ENCODE peak calls at places on chromosomes 1 and 21, in four cellular contexts. L is CD4-positive, alpha-beta memory T cell; D is lower lobe of right lung; B is heart right ventricle. E is an unnamed sample.

GRCh38 chr1:204089044-204089751 is 16.3 kb downstream of the SOX13 start:
- DNase-seq in D (no peak), L (no peak), B (no peak), E (no peak)

GRCh38 chr1:215566556-215567490 is at the start of gene KCTD3:
- DNase-seq in B (peak), L (peak), D (peak), E (no peak)

GRCh38 chr1:105138445-105138821 is 1388.7 kb downstream of the AMY1C start:
- DNase-seq in D (no peak), B (peak), L (no peak), E (no peak)

GRCh38 chr1:245059806-245060424 is 94.9 kb upstream of the KIF26B start:
- DNase-seq in L (no peak), D (no peak), B (no peak), E (no peak)

GRCh38 chr1:43858324-43858723 is 75.3 kb upstream of the ARTN start:
- DNase-seq in D (peak), B (peak), L (no peak), E (no peak)

GRCh38 chr1:67376381-67376780 is 53.8 kb downstream of the SERBP1 start:
- DNase-seq in L (no peak), D (no peak), B (no peak), E (no peak)

GRCh38 chr1:59367269-59368006 is 70.5 kb downstream of the FGGY start:
- DNase-seq in L (no peak), D (peak), B (peak), E (no peak)

GRCh38 chr1:36369061-36369470 is 16.7 kb downstream of the STK40 start:
- DNase-seq in L (peak), B (peak), D (peak), E (no peak)

GRCh38 chr1:117959364-117959763 is 29.8 kb downstream of the WDR3 start:
- DNase-seq in B (no peak), L (no peak), D (no peak), E (no peak)

GRCh38 chr1:201925961-201926585 is 20.3 kb downstream of the LMOD1 start:
- DNase-seq in L (no peak), B (no peak), D (no peak), E (no peak)

GRCh38 chr21:41396452-41397107 is 29.5 kb upstream of the MX1 start:
- DNase-seq in L (no peak), B (no peak), D (peak), E (no peak)

GRCh38 chr1:93588206-93588605 is 93.4 kb downstream of the BCAR3 start:
- DNase-seq in B (no peak), L (no peak), D (no peak), E (no peak)

GRCh38 chr1:161973924-161974845 is 49.5 kb downstream of the OLFML2B start:
- DNase-seq in B (peak), L (no peak), D (no peak), E (no peak)

GRCh38 chr1:45954401-45954847 is 151.0 kb downstream of the MAST2 start:
- DNase-seq in D (no peak), L (no peak), B (no peak), E (no peak)

GRCh38 chr1:212034516-212035122 is 738 bp downstream of the INTS7 start:
- DNase-seq in L (no peak), B (no peak), D (no peak), E (no peak)

GRCh38 chr1:208265127-208265469 is 20.9 kb upstream of the PLXNA2 start:
- DNase-seq in D (no peak), L (no peak), B (no peak), E (no peak)

GRCh38 chr1:221715321-221716169 is 26.3 kb downstream of the DUSP10 start:
- DNase-seq in D (no peak), B (no peak), L (no peak), E (no peak)

GRCh38 chr1:218380125-218380977 is 35.2 kb downstream of the TGFB2 start:
- DNase-seq in D (peak), B (no peak), L (no peak), E (no peak)

DNA sequence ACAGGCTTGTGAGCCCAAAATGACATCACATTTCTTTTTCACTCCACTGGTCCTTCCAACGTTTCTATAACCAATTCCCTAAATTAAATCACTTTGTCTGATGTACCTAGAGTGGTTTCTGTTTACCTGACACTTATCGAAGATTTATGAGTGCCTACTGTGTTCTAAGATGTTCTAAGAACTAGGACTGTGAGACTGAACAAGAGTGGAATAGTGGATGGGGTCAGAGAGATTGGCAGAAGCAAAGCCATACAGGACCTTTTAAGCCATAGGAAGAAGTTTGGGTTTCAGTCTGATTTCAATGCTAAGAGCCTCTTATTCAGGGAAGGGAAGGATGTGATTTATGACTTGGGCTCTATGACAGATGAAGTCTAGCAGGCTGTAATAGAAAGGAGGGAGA is 72.3 kb upstream of the LAPTM5 start:
- DNase-seq in D (no peak), B (no peak), L (no peak), E (no peak)
- H3K4me3 ChIP-seq in D (no peak), B (no peak), L (no peak), E (no peak)

GRCh38 chr21:32682696-32683474 is 44.9 kb downstream of the SYNJ1 start:
- DNase-seq in L (no peak), B (no peak), D (no peak), E (no peak)
- H3K4me3 ChIP-seq in L (no peak), B (no peak), D (no peak), E (no peak)

DNA sequence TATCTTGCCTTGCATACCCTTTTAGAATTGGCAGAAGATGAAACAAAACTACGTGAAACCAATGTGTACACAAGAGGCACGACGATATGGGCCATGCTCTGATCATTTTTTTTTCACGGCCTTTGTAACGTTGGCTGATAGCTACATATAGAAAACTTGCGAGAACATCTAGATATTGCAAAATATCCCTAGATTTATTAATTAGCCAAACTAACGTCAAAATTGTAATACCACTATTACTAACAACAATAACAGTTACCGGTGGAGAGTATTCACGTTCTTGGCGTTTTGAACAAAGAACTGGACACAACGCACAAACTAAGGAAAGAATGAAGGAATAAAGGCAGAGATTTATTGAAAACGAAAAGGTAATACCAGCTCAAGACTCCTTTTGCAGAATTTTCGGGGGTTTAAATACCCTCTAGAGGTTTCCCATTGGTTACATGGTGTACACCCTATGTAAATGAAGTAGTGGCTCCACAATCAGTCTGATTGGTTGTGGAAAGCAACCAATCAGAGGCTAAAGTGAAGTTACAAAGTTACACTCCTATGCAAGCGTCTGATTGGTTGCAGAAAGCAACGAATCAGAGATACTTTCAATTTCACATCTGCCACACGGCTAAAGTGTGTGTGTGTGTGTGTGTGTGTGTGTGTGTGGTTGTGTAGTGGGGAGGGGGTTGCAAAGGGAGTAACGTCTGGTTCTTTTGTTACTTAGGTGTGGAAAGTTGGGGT is 945 bp upstream of the GTF2B start:
- DNase-seq in L (peak), D (no peak), B (no peak), E (no peak)
- H3K4me3 ChIP-seq in L (peak), D (peak), B (peak), E (peak)

DNA sequence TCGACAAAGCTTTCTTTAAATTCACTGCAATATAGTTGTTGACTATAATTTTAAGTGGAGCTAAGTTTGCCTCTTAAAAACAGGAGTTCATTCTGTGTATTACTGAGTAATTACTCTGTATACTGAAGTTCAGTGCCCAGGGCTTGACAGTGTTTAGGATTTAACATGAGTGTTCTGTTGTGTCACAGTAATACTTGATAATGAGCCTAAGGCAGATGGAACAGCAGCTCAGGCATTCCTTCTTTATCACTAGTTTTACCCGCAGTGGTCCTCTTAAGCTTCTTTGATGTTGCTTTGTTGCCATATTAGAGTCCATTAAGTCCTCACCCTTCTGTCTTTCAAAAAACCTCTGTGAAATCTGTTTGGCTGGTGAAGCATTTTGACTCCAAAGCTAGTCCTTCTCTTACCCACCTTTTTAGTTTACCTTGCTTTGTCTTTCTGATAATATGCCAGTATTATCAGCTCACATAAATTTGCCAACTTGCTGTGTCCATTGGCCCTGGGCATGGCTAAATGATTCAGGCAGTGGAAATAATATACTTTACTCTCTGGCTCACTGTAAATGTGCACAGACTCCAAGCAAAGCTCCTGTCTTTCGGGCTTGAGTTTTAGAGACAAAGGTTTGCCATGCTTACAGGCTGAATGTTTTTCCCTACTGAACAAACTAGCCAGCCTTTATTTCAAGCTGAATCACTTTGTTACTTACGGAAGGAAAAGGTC is 17.7 kb downstream of the HIPK1 start:
- DNase-seq in B (no peak), L (no peak), D (no peak), E (no peak)
- H3K4me3 ChIP-seq in B (no peak), L (peak), D (no peak), E (no peak)

E was measured in GM12864.